ENCODE peak calls at places on chromosome 13, in four cellular contexts. F is GM23338, Q is HepG2, G is GM12878. H is an unnamed sample.

GRCh38 chr13:25657062-25657588 is 285.4 kb downstream of the ATP8A2 start:
- DNase-seq in F (no peak), Q (no peak), G (no peak), H (no peak)

GRCh38 chr13:111981006-111981405 is 85.9 kb upstream of the SOX1 start:
- DNase-seq in F (no peak), Q (no peak), G (no peak), H (no peak)

GRCh38 chr13:79988573-79988972 is 352.4 kb downstream of the SPRY2 start:
- DNase-seq in F (no peak), Q (no peak), G (no peak), H (no peak)

GRCh38 chr13:108827637-108828036 is 198.2 kb downstream of the MYO16 start:
- DNase-seq in F (no peak), Q (no peak), G (no peak), H (no peak)

GRCh38 chr13:35836476-35836875 is 294.7 kb downstream of the DCLK1 start:
- DNase-seq in F (no peak), Q (no peak), G (no peak), H (no peak)

GRCh38 chr13:100381595-100382224 is 206.9 kb downstream of the GGACT start:
- DNase-seq in F (no peak), Q (no peak), G (no peak), H (no peak)

GRCh38 chr13:42807236-42807635 is 25.9 kb downstream of the FAM216B start:
- DNase-seq in F (no peak), Q (no peak), G (no peak), H (no peak)

GRCh38 chr13:84649853-84650252 is 767.6 kb upstream of the SLITRK1 start:
- DNase-seq in F (no peak), Q (no peak), G (no peak), H (no peak)

GRCh38 chr13:54368387-54368786 is 1339.8 kb downstream of the OLFM4 start:
- DNase-seq in F (no peak), Q (no peak), G (no peak), H (no peak)

GRCh38 chr13:33194820-33195692 is 90.5 kb downstream of the STARD13 start:
- DNase-seq in F (no peak), Q (peak; percentile 73), G (peak; percentile 99), H (peak; percentile 46)

GRCh38 chr13:80379245-80379644 is 38.3 kb upstream of the SPRY2 start:
- DNase-seq in F (no peak), Q (no peak), G (no peak), H (peak; percentile 13)

GRCh38 chr13:67278230-67278629 is 48.1 kb upstream of the PCDH9 start:
- DNase-seq in F (no peak), Q (no peak), G (no peak), H (no peak)

GRCh38 chr13:80151016-80151415 is 189.9 kb downstream of the SPRY2 start:
- DNase-seq in F (no peak), Q (no peak), G (no peak), H (no peak)

GRCh38 chr13:35512271-35512920 is 35.9 kb upstream of the MAB21L1 start:
- DNase-seq in F (no peak), Q (no peak), G (no peak), H (no peak)

GRCh38 chr13:26977541-26977940 is 194.1 kb downstream of the USP12 start:
- DNase-seq in F (no peak), Q (no peak), G (no peak), H (no peak)

GRCh38 chr13:110412132-110412912 is 105.2 kb downstream of the COL4A2 start:
- DNase-seq in F (peak; percentile 87), Q (peak; percentile 49), G (peak; percentile 40), H (peak; percentile 90)

GRCh38 chr13:73412933-73413332 is 354.1 kb downstream of the KLF5 start:
- DNase-seq in F (no peak), Q (no peak), G (no peak), H (no peak)

GRCh38 chr13:43261018-43261417 is 237.6 kb downstream of the DNAJC15 start:
- DNase-seq in F (no peak), Q (no peak), G (no peak), H (peak; percentile 29)

GRCh38 chr13:27000686-27001085 is 170.9 kb downstream of the USP12 start:
- DNase-seq in F (no peak), Q (no peak), G (no peak), H (no peak)

GRCh38 chr13:113930711-113931637 is 42.9 kb downstream of the C13orf46 start:
- DNase-seq in F (no peak), Q (no peak), G (peak; percentile 44), H (no peak)

GRCh38 chr13:110258876-110259631 is 47.9 kb downstream of the COL4A1 start:
- DNase-seq in F (no peak), Q (no peak), G (no peak), H (no peak)

GRCh38 chr13:40236566-40237168 is 429.8 kb downstream of the FOXO1 start:
- DNase-seq in F (no peak), Q (no peak), G (no peak), H (no peak)

GRCh38 chr13:99296270-99296865 is 10.8 kb downstream of the GPR183 start:
- DNase-seq in F (no peak), Q (no peak), G (no peak), H (no peak)

GRCh38 chr13:110376120-110376519 is 69.0 kb downstream of the COL4A2 start:
- DNase-seq in F (no peak), Q (no peak), G (no peak), H (no peak)

GRCh38 chr13:51913421-51914136 is 51.8 kb downstream of the CCDC70 start:
- DNase-seq in F (peak; percentile 72), Q (no peak), G (no peak), H (no peak)

GRCh38 chr13:63972328-63972727 is 2556.7 kb upstream of the PCDH20 start:
- DNase-seq in F (no peak), Q (no peak), G (no peak), H (no peak)

GRCh38 chr13:91739751-91740150 is 341.3 kb downstream of the GPC5 start:
- DNase-seq in F (peak; percentile 42), Q (no peak), G (no peak), H (no peak)

GRCh38 chr13:103431880-103432279 is 365.7 kb upstream of the SLC10A2 start:
- DNase-seq in F (no peak), Q (no peak), G (no peak), H (no peak)

GRCh38 chr13:95195146-95195545 is 106.1 kb downstream of the ABCC4 start:
- DNase-seq in F (no peak), Q (no peak), G (no peak), H (no peak)

GRCh38 chr13:79604752-79605151 is 123.8 kb downstream of the NDFIP2 start:
- DNase-seq in F (peak; percentile 6), Q (no peak), G (no peak), H (no peak)

GRCh38 chr13:67119481-67119883 is 110.7 kb downstream of the PCDH9 start:
- DNase-seq in F (no peak), Q (no peak), G (no peak), H (peak; percentile 91)

GRCh38 chr13:97474581-97474980 is 40.6 kb downstream of the RAP2A start:
- DNase-seq in F (no peak), Q (no peak), G (no peak), H (no peak)
- TF ChIP-seq JUNB in F (no peak), Q (no peak), G (no peak), H (no peak)

GRCh38 chr13:44374348-44374712 is 706 bp downstream of the SERP2 start:
- DNase-seq in F (no peak), Q (no peak), G (no peak), H (no peak)
- H3K4me3 ChIP-seq in F (peak overlapping the region; percentile 47), Q (no peak overlapping the region), G (no peak overlapping the region), H (no peak overlapping the region)

GRCh38 chr13:88217372-88217771 is 546.2 kb downstream of the SLITRK5 start:
- DNase-seq in F (no peak), Q (no peak), G (no peak), H (no peak)
- TF ChIP-seq JUNB in F (no peak), Q (no peak), G (no peak), H (no peak)

GRCh38 chr13:46795321-46795720 is 1.6 kb downstream of the ESD start:
- DNase-seq in F (peak; percentile 19), Q (no peak), G (no peak), H (no peak)
- H3K4me3 ChIP-seq in F (no peak overlapping the region), Q (no peak overlapping the region), G (peak overlapping the region; percentile 82), H (no peak overlapping the region)